ENCODE peak calls at places on chromosomes 6 and 20, in seven cellular contexts. One of them, this sample, is unnamed.

GRCh38 chr6:151409260-151409659 is 17.9 kb upstream of the ZBTB2 start:
- DNase-seq in ovary: no peak
- DNase-seq in WTC11: no peak
- DNase-seq in neural progenitor cell: no peak
- DNase-seq in PC-9: no peak
- DNase-seq in lower lobe of right lung: no peak
- DNase-seq in breast epithelium: no peak
- DNase-seq in this sample: no peak

GRCh38 chr20:49854190-49854875 is 41.7 kb downstream of the SLC9A8 start:
- DNase-seq in ovary: no peak
- DNase-seq in WTC11: no peak
- DNase-seq in neural progenitor cell: no peak
- DNase-seq in PC-9: no peak
- DNase-seq in lower lobe of right lung: no peak
- DNase-seq in breast epithelium: no peak
- DNase-seq in this sample: no peak

GRCh38 chr20:23533161-23533560 is 35.1 kb downstream of the CST9L start:
- DNase-seq in ovary: no peak
- DNase-seq in WTC11: peak
- DNase-seq in neural progenitor cell: peak
- DNase-seq in PC-9: no peak
- DNase-seq in lower lobe of right lung: no peak
- DNase-seq in breast epithelium: no peak
- DNase-seq in this sample: no peak

GRCh38 chr20:63402178-63402859 is 41.2 kb upstream of the CHRNA4 start:
- DNase-seq in ovary: no peak
- DNase-seq in WTC11: no peak
- DNase-seq in neural progenitor cell: no peak
- DNase-seq in PC-9: no peak
- DNase-seq in lower lobe of right lung: no peak
- DNase-seq in breast epithelium: no peak
- DNase-seq in this sample: no peak

GRCh38 chr6:85431271-85431670 is 18.6 kb upstream of the NT5E start:
- DNase-seq in ovary: no peak
- DNase-seq in WTC11: no peak
- DNase-seq in neural progenitor cell: no peak
- DNase-seq in PC-9: no peak
- DNase-seq in lower lobe of right lung: no peak
- DNase-seq in breast epithelium: no peak
- DNase-seq in this sample: no peak

GRCh38 chr20:32558526-32558925 is 26.6 kb downstream of the NOL4L start:
- DNase-seq in ovary: no peak
- DNase-seq in WTC11: no peak
- DNase-seq in neural progenitor cell: peak
- DNase-seq in PC-9: no peak
- DNase-seq in lower lobe of right lung: no peak
- DNase-seq in breast epithelium: no peak
- DNase-seq in this sample: no peak

GRCh38 chr6:148313483-148313882 is 29.2 kb upstream of the SASH1 start:
- DNase-seq in ovary: no peak
- DNase-seq in WTC11: no peak
- DNase-seq in neural progenitor cell: no peak
- DNase-seq in PC-9: no peak
- DNase-seq in lower lobe of right lung: no peak
- DNase-seq in breast epithelium: no peak
- DNase-seq in this sample: no peak

GRCh38 chr6:71080793-71081192 is 123.9 kb upstream of the B3GAT2 start:
- DNase-seq in ovary: no peak
- DNase-seq in WTC11: no peak
- DNase-seq in neural progenitor cell: no peak
- DNase-seq in PC-9: no peak
- DNase-seq in lower lobe of right lung: no peak
- DNase-seq in breast epithelium: no peak
- DNase-seq in this sample: no peak

GRCh38 chr6:168313371-168314028 is 6.1 kb downstream of the DACT2 start:
- DNase-seq in ovary: no peak
- DNase-seq in WTC11: peak
- DNase-seq in neural progenitor cell: peak
- DNase-seq in PC-9: no peak
- DNase-seq in lower lobe of right lung: no peak
- DNase-seq in breast epithelium: no peak
- DNase-seq in this sample: no peak

GRCh38 chr6:127460465-127460864 is 1.3 kb upstream of the KIAA0408 start:
- DNase-seq in ovary: no peak
- DNase-seq in WTC11: no peak
- DNase-seq in neural progenitor cell: no peak
- DNase-seq in PC-9: no peak
- DNase-seq in lower lobe of right lung: no peak
- DNase-seq in breast epithelium: no peak
- DNase-seq in this sample: no peak

GRCh38 chr6:127463056-127463455 is 3.9 kb upstream of the KIAA0408 start:
- DNase-seq in ovary: no peak
- DNase-seq in WTC11: no peak
- DNase-seq in neural progenitor cell: no peak
- DNase-seq in PC-9: no peak
- DNase-seq in lower lobe of right lung: peak
- DNase-seq in breast epithelium: no peak
- DNase-seq in this sample: no peak

GRCh38 chr6:127464881-127465459 is 5.8 kb upstream of the KIAA0408 start:
- DNase-seq in ovary: peak
- DNase-seq in WTC11: peak
- DNase-seq in neural progenitor cell: peak
- DNase-seq in PC-9: peak
- DNase-seq in lower lobe of right lung: peak
- DNase-seq in breast epithelium: no peak
- DNase-seq in this sample: peak

GRCh38 chr6:127464161-127464880 is 5.1 kb upstream of the KIAA0408 start:
- DNase-seq in ovary: no peak
- DNase-seq in WTC11: no peak
- DNase-seq in neural progenitor cell: no peak
- DNase-seq in PC-9: no peak
- DNase-seq in lower lobe of right lung: no peak
- DNase-seq in breast epithelium: no peak
- DNase-seq in this sample: no peak

DNA sequence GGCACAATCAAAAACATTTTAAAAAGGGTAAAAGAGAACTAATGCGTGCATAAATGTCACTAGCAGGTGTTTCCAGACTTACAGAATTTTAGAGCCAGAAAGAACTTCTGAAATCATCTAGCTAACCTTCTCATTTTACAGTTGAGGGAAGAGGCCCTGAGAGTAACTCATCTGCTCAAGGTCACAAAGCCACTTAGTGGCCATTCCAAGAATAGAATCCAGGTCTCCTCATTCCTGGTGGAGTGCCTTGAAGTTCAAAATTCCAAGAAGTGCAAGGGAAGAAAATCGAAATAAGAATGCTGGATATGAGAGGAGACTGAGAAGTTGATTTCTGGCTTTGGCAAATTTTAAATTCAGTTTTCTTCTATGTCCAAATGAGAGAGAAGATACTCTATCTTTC is 3.2 kb upstream of the KIAA0408 start:
- DNase-seq in ovary: no peak
- DNase-seq in WTC11: no peak
- DNase-seq in neural progenitor cell: no peak
- DNase-seq in PC-9: no peak
- DNase-seq in lower lobe of right lung: no peak
- DNase-seq in breast epithelium: no peak
- DNase-seq in this sample: no peak
- TF ChIP-seq CTCF in ovary: no peak
- TF ChIP-seq CTCF in WTC11: no peak
- TF ChIP-seq CTCF in neural progenitor cell: no peak
- TF ChIP-seq CTCF in PC-9: no peak
- TF ChIP-seq CTCF in lower lobe of right lung: no peak
- TF ChIP-seq CTCF in breast epithelium: no peak
- TF ChIP-seq CTCF in this sample: no peak

DNA sequence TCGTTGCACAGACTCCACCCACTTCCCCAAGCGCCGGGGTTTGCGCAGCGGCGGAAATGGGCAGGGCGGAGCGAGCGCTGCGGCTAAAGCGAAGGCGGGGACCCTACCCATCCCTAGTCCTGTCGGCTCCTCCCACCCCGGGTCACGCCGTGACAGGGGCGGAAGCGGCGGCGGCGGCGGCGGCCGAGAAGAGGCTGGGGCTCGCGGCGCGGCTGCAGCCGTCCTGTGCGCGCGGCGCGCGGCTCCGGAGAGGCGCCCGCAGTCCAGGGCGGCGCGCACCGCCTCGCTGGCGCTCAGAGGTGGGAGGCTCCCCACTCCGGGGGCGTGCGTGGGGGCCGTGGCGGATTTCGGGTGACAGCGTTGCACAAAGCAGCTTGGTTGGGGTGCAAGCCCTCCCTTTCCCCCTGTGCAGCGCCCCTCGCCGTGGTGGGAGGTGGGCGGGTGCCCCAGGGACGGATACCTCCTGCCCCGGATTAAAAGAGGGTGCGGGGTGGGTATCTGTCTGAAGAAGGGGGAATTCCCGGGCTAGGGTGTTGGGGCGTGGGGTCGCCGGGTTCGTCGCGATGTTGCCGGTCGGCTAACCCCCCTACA is at the start of gene KDM1B:
- DNase-seq in ovary: peak
- DNase-seq in WTC11: peak
- DNase-seq in neural progenitor cell: peak
- DNase-seq in PC-9: peak
- DNase-seq in lower lobe of right lung: peak
- DNase-seq in breast epithelium: peak
- DNase-seq in this sample: peak
- TF ChIP-seq CTCF in ovary: no peak
- TF ChIP-seq CTCF in WTC11: no peak
- TF ChIP-seq CTCF in neural progenitor cell: no peak
- TF ChIP-seq CTCF in PC-9: no peak
- TF ChIP-seq CTCF in lower lobe of right lung: no peak
- TF ChIP-seq CTCF in breast epithelium: no peak
- TF ChIP-seq CTCF in this sample: no peak

DNA sequence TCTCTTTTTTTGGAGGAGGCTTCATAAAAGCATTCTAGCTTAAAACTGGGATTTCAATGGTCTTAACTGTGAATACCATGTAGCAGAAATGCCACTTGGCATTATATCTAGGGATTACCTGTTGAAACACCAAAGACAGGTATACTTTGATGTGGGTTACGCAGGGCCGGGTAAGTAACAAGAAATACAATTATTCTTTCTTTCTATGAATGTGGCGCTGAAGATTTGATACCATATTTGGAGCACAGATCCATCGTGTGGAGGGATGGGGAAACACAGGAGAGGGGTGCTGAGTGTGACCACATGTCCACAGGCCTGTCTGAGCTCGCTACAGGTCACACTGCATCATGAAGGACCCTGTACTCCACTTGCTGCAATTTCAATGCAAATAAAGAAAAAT is 257.8 kb downstream of the GMPR start:
- DNase-seq in ovary: no peak
- DNase-seq in WTC11: no peak
- DNase-seq in neural progenitor cell: no peak
- DNase-seq in PC-9: no peak
- DNase-seq in lower lobe of right lung: no peak
- DNase-seq in breast epithelium: peak
- DNase-seq in this sample: no peak
- TF ChIP-seq CTCF in ovary: no peak
- TF ChIP-seq CTCF in WTC11: no peak
- TF ChIP-seq CTCF in neural progenitor cell: no peak
- TF ChIP-seq CTCF in PC-9: no peak
- TF ChIP-seq CTCF in lower lobe of right lung: no peak
- TF ChIP-seq CTCF in breast epithelium: no peak
- TF ChIP-seq CTCF in this sample: no peak

DNA sequence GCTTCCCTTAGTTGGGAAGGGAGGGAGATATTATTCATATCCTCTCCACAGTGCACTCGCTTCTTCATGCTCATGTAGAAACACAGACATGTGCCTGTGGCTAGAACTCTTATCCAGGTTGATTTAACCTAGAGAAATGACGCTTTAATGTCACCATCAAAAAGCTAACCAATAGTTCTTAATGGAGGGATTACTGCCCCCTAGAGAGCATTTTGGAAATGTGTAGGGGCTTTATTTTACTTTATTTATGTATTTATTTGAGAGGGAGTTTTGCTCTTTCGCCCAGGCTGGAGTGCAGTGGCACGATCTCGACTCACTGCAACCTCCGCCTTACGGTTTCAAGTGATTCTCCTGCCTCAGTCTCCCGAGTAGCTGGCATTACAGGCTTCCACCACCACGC is 229.6 kb downstream of the SOD2 start:
- DNase-seq in ovary: no peak
- DNase-seq in WTC11: no peak
- DNase-seq in neural progenitor cell: peak
- DNase-seq in PC-9: no peak
- DNase-seq in lower lobe of right lung: no peak
- DNase-seq in breast epithelium: no peak
- DNase-seq in this sample: no peak
- TF ChIP-seq CTCF in ovary: no peak
- TF ChIP-seq CTCF in WTC11: peak
- TF ChIP-seq CTCF in neural progenitor cell: peak
- TF ChIP-seq CTCF in PC-9: peak
- TF ChIP-seq CTCF in lower lobe of right lung: peak
- TF ChIP-seq CTCF in breast epithelium: no peak
- TF ChIP-seq CTCF in this sample: no peak

DNA sequence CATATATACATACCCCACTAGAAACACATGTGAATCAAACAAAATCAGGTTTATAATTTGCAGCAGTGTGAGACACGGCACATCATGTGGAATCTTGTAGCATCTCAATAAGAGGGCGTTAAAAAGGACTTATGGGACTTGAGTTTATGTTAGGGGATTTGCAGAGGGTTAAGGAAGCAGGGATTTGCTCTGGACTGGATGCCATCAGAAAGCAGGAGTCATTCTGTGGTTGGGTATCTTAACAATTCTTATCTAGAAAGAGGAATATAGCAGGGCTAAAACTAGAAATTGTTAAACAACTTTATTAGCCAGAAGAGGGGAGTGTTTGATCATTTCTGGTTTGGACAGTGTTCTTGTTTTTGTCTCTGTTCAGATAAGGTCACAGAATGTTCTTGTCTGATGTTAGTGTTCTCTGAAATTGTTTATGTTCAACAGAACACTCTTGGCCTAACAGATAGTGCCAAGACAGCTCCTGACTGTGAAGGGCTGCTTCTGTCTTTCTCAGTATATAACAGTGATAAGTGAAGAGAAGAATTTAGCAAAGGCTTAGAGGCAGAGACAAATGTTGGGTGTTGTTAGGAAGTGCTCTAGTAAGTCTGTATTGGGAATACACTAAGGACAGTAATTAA is 39.2 kb downstream of the LIN28B start:
- DNase-seq in ovary: no peak
- DNase-seq in WTC11: no peak
- DNase-seq in neural progenitor cell: no peak
- DNase-seq in PC-9: no peak
- DNase-seq in lower lobe of right lung: no peak
- DNase-seq in breast epithelium: no peak
- DNase-seq in this sample: no peak
- TF ChIP-seq CTCF in ovary: peak
- TF ChIP-seq CTCF in WTC11: no peak
- TF ChIP-seq CTCF in neural progenitor cell: no peak
- TF ChIP-seq CTCF in PC-9: peak
- TF ChIP-seq CTCF in lower lobe of right lung: peak
- TF ChIP-seq CTCF in breast epithelium: no peak
- TF ChIP-seq CTCF in this sample: no peak

GRCh38 chr6:4775591-4776492 is at the start of gene CDYL:
- DNase-seq in ovary: peak
- DNase-seq in WTC11: peak
- DNase-seq in neural progenitor cell: peak
- DNase-seq in PC-9: peak
- DNase-seq in lower lobe of right lung: peak
- DNase-seq in breast epithelium: peak
- DNase-seq in this sample: peak
- TF ChIP-seq CTCF in ovary: peak
- TF ChIP-seq CTCF in WTC11: no peak
- TF ChIP-seq CTCF in neural progenitor cell: peak
- TF ChIP-seq CTCF in PC-9: no peak
- TF ChIP-seq CTCF in lower lobe of right lung: peak
- TF ChIP-seq CTCF in breast epithelium: no peak
- TF ChIP-seq CTCF in this sample: no peak